ENCODE peak calls at places on chromosomes 16 and 17, in eight cellular contexts. V, K, D, N, M, P, W and A are unnamed samples.

GRCh38 chr17:75241143-75241430 is 20.3 kb downstream of the GGA3 start:
- DNase-seq in V (no peak), K (no peak), D (no peak), N (no peak), M (no peak), P (no peak), W (no peak), A (peak; percentile 25)

GRCh38 chr17:77735341-77736206 is 222.9 kb upstream of the TNRC6C start:
- DNase-seq in V (no peak), K (peak; percentile 71), D (no peak), N (peak; percentile 42), M (peak; percentile 44), P (no peak), W (peak; percentile 15), A (no peak)

GRCh38 chr17:32259596-32259995 is 6.0 kb upstream of the RHBDL3 start:
- DNase-seq in V (no peak), K (no peak), D (peak; percentile 18), N (no peak), M (no peak), P (no peak), W (no peak), A (peak; percentile 68)

GRCh38 chr16:85057212-85057889 is 29.8 kb downstream of the KIAA0513 start:
- DNase-seq in V (no peak), K (no peak), D (no peak), N (peak; percentile 52), M (no peak), P (no peak), W (peak; percentile 45), A (no peak)

GRCh38 chr17:41519501-41520224 is 973 bp upstream of the KRT15 start:
- DNase-seq in V (no peak), K (no peak), D (no peak), N (no peak), M (no peak), P (no peak), W (no peak), A (no peak)

GRCh38 chr16:55476625-55477533 is 2.1 kb upstream of the MMP2 start:
- DNase-seq in V (no peak), K (peak; percentile 66), D (no peak), N (no peak), M (no peak), P (no peak), W (no peak), A (no peak)

GRCh38 chr16:71440669-71441347 is 1.0 kb downstream of the TLE7 start:
- DNase-seq in V (no peak), K (no peak), D (no peak), N (peak; percentile 20), M (peak; percentile 54), P (no peak), W (peak; percentile 14), A (no peak)

GRCh38 chr16:74699666-74700065 is 996 bp downstream of the MLKL start:
- DNase-seq in V (no peak), K (no peak), D (no peak), N (no peak), M (no peak), P (no peak), W (no peak), A (no peak)

GRCh38 chr16:69888005-69888560 is 63.1 kb upstream of the CLEC18A start:
- DNase-seq in V (no peak), K (no peak), D (no peak), N (no peak), M (no peak), P (no peak), W (no peak), A (no peak)

GRCh38 chr17:42431758-42432161 is 8.7 kb upstream of the CAVIN1 start:
- DNase-seq in V (no peak), K (no peak), D (no peak), N (no peak), M (no peak), P (no peak), W (peak; percentile 50), A (peak; percentile 59)

GRCh38 chr17:9843152-9844010 is 17.7 kb downstream of the GLP2R start:
- DNase-seq in V (no peak), K (no peak), D (no peak), N (no peak), M (no peak), P (no peak), W (no peak), A (peak; percentile 39)

DNA sequence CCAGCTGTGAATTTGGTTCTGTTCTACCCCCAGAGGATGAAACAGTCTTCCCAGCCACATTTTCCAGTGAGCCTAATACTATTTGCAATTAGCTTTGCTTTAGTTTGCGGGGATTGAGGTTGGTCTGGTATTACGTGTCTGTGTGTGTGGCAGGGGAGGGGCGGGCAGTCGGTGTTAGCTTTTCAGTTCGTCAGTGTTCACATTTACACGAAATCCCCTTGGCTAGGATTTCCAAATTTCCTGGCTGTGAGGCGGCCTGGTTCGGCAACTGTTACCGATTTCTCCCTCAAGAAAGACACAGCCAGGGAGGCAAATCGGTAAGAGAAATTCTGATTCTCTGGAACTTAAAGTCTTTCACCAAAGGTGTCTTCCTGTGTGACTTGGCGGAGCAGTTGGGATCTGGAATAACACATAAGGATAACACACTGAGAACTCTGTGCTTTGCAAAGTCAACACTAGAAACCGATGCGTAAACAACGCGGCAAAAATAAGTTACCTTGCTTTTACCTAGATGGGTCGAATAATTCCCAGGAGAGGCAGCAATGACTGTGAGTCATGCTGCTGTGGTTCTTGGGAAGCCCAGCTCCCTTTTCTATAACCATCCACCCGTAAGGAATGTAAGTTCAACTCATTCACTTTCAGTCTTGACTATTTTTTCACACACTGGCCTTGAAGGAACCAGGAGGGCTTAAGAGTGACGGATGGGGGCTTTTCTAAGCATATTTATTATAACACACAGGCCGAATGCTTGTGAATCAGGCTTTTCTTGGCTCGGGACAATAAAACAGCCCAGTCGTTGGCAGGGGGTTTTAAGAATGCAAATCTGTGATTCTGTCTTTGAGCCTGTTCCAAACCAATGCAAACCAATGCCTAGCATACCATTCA is 24.3 kb downstream of the GPRC5B start:
- DNase-seq in V (no peak), K (no peak), D (peak; percentile 23), N (no peak), M (peak; percentile 56), P (no peak), W (peak; percentile 78), A (peak; percentile 31)
- H3K4me3 ChIP-seq in V (no peak overlapping the region), K (no peak overlapping the region), D (no peak overlapping the region), N (no peak overlapping the region), M (peak overlapping the region; percentile 40), P (peak overlapping the region; percentile 43), W (no peak overlapping the region), A (no peak overlapping the region)

GRCh38 chr17:49677933-49678847 is at the start of gene SPOP:
- DNase-seq in V (peak; percentile 99), K (peak; percentile 99), D (peak; percentile 99), N (peak; percentile 99), M (peak; percentile 99), P (peak; percentile 99), W (peak; percentile 99), A (peak; percentile 100)

GRCh38 chr17:49676276-49676868 is 1.5 kb downstream of the SPOP start:
- DNase-seq in V (peak; percentile 75), K (no peak), D (no peak), N (no peak), M (peak; percentile 60), P (peak; percentile 31), W (no peak), A (peak; percentile 39)

GRCh38 chr17:49677134-49677932 is 564 bp downstream of the SPOP start:
- DNase-seq in V (peak; percentile 96), K (peak; percentile 98), D (peak; percentile 69), N (peak; percentile 97), M (peak; percentile 99), P (peak; percentile 96), W (peak; percentile 98), A (peak; percentile 94)

GRCh38 chr17:49670641-49671040 is 7.3 kb downstream of the SPOP start:
- DNase-seq in V (no peak), K (no peak), D (no peak), N (no peak), M (no peak), P (no peak), W (no peak), A (peak; percentile 41)

GRCh38 chr17:49674507-49674906 is 3.4 kb downstream of the SPOP start:
- DNase-seq in V (no peak), K (no peak), D (no peak), N (no peak), M (no peak), P (no peak), W (no peak), A (no peak)
- H3K4me3 ChIP-seq in V (no peak overlapping the region), K (no peak overlapping the region), D (no peak overlapping the region), N (no peak overlapping the region), M (no peak overlapping the region), P (no peak overlapping the region), W (no peak overlapping the region), A (no peak overlapping the region)

GRCh38 chr16:89565256-89565505 is 4.7 kb downstream of the RPL13 start:
- DNase-seq in V (no peak), K (no peak), D (no peak), N (no peak), M (no peak), P (no peak), W (no peak), A (no peak)

GRCh38 chr16:89567656-89568594 is 7.4 kb downstream of the RPL13 start:
- DNase-seq in V (no peak), K (no peak), D (no peak), N (no peak), M (no peak), P (no peak), W (no peak), A (no peak)

GRCh38 chr16:89563639-89564392 is 3.3 kb downstream of the RPL13 start:
- DNase-seq in V (peak; percentile 13), K (no peak), D (no peak), N (no peak), M (no peak), P (no peak), W (peak; percentile 37), A (no peak)

GRCh38 chr16:89564476-89565255 is 4.2 kb downstream of the RPL13 start:
- DNase-seq in V (peak; percentile 14), K (no peak), D (no peak), N (peak; percentile 32), M (peak; percentile 63), P (no peak), W (peak; percentile 64), A (no peak)

DNA sequence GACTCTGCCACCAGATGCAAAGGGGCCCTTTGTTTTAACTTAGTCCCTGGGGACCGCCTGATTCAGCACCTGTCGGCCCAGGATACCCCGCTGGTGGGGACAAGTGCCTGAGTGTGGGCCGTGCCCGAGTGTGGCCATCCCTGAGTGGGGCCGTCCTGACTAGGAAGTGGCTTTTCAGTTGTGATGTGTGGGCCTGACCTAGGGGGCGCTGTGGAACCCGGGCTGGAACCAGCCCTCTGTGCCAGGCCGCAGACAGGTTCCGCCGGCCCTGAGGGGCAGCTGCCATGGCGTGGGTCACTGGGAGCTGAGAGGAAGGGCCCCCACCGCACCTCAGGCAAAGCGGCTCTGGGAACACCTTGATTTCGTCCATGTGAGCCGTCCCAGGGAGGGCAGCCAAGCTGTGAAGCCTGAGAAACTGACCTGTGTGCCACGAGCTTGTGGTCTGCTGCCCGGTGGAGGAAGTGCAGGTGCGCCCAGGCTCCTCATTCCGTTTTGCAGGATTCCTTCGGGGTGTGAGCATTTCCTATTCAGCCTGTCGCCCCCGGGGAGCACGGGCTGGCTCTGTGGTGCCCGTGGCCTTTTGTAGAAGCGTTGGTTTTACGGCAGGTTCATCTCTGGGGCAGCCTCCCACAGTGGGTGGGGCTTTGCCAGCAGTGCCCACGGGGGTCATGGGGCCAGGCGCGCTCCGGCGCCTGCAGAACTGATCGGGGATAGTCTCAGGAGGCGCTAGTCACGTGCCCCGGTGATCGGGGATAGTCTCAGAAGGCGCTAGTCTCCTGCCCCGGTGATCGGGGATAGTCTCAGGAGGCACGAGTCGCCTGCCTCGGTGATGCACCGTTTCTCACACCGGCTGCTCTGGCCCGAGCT is 5.3 kb downstream of the RPL13 start:
- DNase-seq in V (peak; percentile 29), K (peak; percentile 58), D (no peak), N (peak; percentile 48), M (peak; percentile 64), P (no peak), W (peak; percentile 87), A (peak; percentile 52)
- H3K4me3 ChIP-seq in V (peak overlapping the region; percentile 50), K (peak overlapping the region; percentile 3), D (peak overlapping the region; percentile 13), N (no peak overlapping the region), M (peak overlapping the region; percentile 42), P (no peak overlapping the region), W (peak overlapping the region; percentile 73), A (peak overlapping the region; percentile 44)

GRCh38 chr17:998111-998510 is 1.2 kb downstream of the TIMM22 start:
- DNase-seq in V (no peak), K (no peak), D (no peak), N (no peak), M (no peak), P (no peak), W (no peak), A (no peak)
- H3K4me3 ChIP-seq in V (peak overlapping the region; percentile 98), K (peak overlapping the region; percentile 100), D (peak overlapping the region; percentile 75), N (peak overlapping the region; percentile 95), M (peak overlapping the region; percentile 95), P (peak overlapping the region; percentile 100), W (peak overlapping the region; percentile 89), A (peak overlapping the region; percentile 100)